ENCODE peak calls at places on chromosomes 6 and 20, in seven cellular contexts. F is OCI-LY7; L is IMR-90; A is activated T-helper 1 cell treated with anti-CD3 and anti-CD28 coated beads, Interleukin-2, amount 50 U/mL, for 16 hours; P is H7; C is HCEC 1CT; Y is mammary epithelial cell. D is an unnamed sample.

GRCh38 chr20:56636701-56637100 is 7.6 kb downstream of the TFAP2C start:
- DNase-seq in C (peak), Y (peak), P (no peak), A (no peak), L (no peak), F (no peak), D (peak)

GRCh38 chr6:165231581-165232276 is 77.7 kb downstream of the C6orf118 start:
- DNase-seq in L (no peak), P (peak), A (no peak), C (peak), F (peak), Y (peak), D (peak)

GRCh38 chr6:48535569-48535968 is 424.6 kb upstream of the PTCHD4 start:
- DNase-seq in A (no peak), C (peak), L (peak), P (peak), Y (peak), F (no peak), D (peak)

GRCh38 chr6:169109821-169110220 is 143.8 kb downstream of the THBS2 start:
- DNase-seq in F (no peak), Y (no peak), L (no peak), P (no peak), A (no peak), C (no peak), D (no peak)

GRCh38 chr6:170291271-170292110 is 613 bp upstream of the DLL1 start:
- DNase-seq in C (peak), P (peak), A (no peak), L (no peak), F (peak), Y (peak), D (no peak)

GRCh38 chr6:20905377-20905776 is 371.1 kb downstream of the CDKAL1 start:
- DNase-seq in Y (no peak), A (no peak), F (no peak), C (no peak), P (no peak), L (no peak), D (no peak)

GRCh38 chr6:135267085-135267484 is 86.0 kb downstream of the MYB start:
- DNase-seq in L (no peak), C (no peak), P (no peak), A (no peak), F (peak), Y (no peak), D (no peak)

GRCh38 chr6:141610741-141611140 is 522.0 kb upstream of the GJE1 start:
- DNase-seq in L (peak), C (no peak), A (no peak), P (peak), Y (peak), F (no peak), D (peak)

GRCh38 chr20:49395659-49396058 is 86.8 kb downstream of the KCNB1 start:
- DNase-seq in F (no peak), A (no peak), Y (no peak), P (no peak), L (no peak), C (no peak), D (no peak)